ENCODE peak calls at places on chromosomes 6 and 20, in eight cellular contexts. J is H9, A is thyroid gland, O is HepG2, R is heart left ventricle, X is pancreas, B is ascending aorta, I is heart right ventricle. Y is an unnamed sample.
A peak's percentile ranks its signal among the peaks of the same experiment; 100 is the strongest.

GRCh38 chr6:33075568-33076405 is at the start of gene HLA-DPB1:
- DNase-seq in J (no peak), A (no peak), O (peak; percentile 20), R (peak; percentile 37), X (no peak), B (no peak), I (peak; percentile 50), Y (no peak)

GRCh38 chr6:132365319-132365907 is 35.9 kb downstream of the MOXD1 start:
- DNase-seq in J (peak; percentile 26), A (no peak), O (no peak), R (no peak), X (no peak), B (no peak), I (no peak), Y (no peak)

GRCh38 chr6:53312355-53312754 is 36.4 kb downstream of the ELOVL5 start:
- DNase-seq in J (no peak), A (no peak), O (no peak), R (no peak), X (no peak), B (no peak), I (no peak), Y (no peak)

GRCh38 chr6:148524976-148525375 is 182.3 kb downstream of the SASH1 start:
- DNase-seq in J (no peak), A (no peak), O (no peak), R (no peak), X (no peak), B (no peak), I (no peak), Y (no peak)

GRCh38 chr6:141264101-141264500 is 868.6 kb upstream of the GJE1 start:
- DNase-seq in J (no peak), A (no peak), O (no peak), R (no peak), X (no peak), B (no peak), I (no peak), Y (no peak)

GRCh38 chr6:168828035-168828434 is 387.1 kb downstream of the SMOC2 start:
- DNase-seq in J (no peak), A (no peak), O (no peak), R (no peak), X (no peak), B (no peak), I (no peak), Y (no peak)

GRCh38 chr20:18727032-18727508 is 86.5 kb upstream of the SCP2D1 start:
- DNase-seq in J (no peak), A (peak; percentile 66), O (no peak), R (no peak), X (peak; percentile 7), B (no peak), I (no peak), Y (no peak)

GRCh38 chr6:154154389-154154967 is 115.4 kb downstream of the OPRM1 start:
- DNase-seq in J (no peak), A (peak; percentile 75), O (peak; percentile 62), R (peak; percentile 44), X (peak; percentile 11), B (no peak), I (peak; percentile 51), Y (no peak)

GRCh38 chr6:43575105-43575771 is 600 bp downstream of the XPO5 start:
- DNase-seq in J (peak; percentile 48), A (peak; percentile 27), O (peak; percentile 40), R (no peak), X (peak; percentile 16), B (no peak), I (no peak), Y (no peak)

GRCh38 chr6:85544776-85545175 is 48.9 kb downstream of the SNX14 start:
- DNase-seq in J (no peak), A (no peak), O (no peak), R (no peak), X (no peak), B (no peak), I (no peak), Y (no peak)

GRCh38 chr6:133248241-133249001 is 7.3 kb downstream of the EYA4 start:
- DNase-seq in J (no peak), A (no peak), O (no peak), R (no peak), X (no peak), B (no peak), I (no peak), Y (no peak)

GRCh38 chr6:128532827-128533226 is 12.4 kb upstream of the PTPRK start:
- DNase-seq in J (no peak), A (no peak), O (no peak), R (no peak), X (no peak), B (no peak), I (no peak), Y (no peak)

GRCh38 chr20:50130995-50131394 is 18.0 kb upstream of the UBE2V1 start:
- DNase-seq in J (no peak), A (no peak), O (no peak), R (peak; percentile 61), X (no peak), B (no peak), I (peak; percentile 59), Y (no peak)

GRCh38 chr6:162364488-162364887 is 363.1 kb downstream of the PRKN start:
- DNase-seq in J (no peak), A (no peak), O (no peak), R (no peak), X (no peak), B (no peak), I (no peak), Y (no peak)

GRCh38 chr6:120779441-120779840 is 554.8 kb downstream of the TBC1D32 start:
- DNase-seq in J (no peak), A (no peak), O (no peak), R (no peak), X (no peak), B (no peak), I (no peak), Y (no peak)

GRCh38 chr20:49186535-49187329 is 1.4 kb downstream of the STAU1 start:
- DNase-seq in J (no peak), A (peak; percentile 71), O (peak; percentile 62), R (peak; percentile 32), X (peak; percentile 51), B (no peak), I (peak; percentile 44), Y (peak; percentile 61)

GRCh38 chr6:44006123-44006871 is 121.0 kb downstream of the MRPL14 start:
- DNase-seq in J (no peak), A (no peak), O (no peak), R (no peak), X (no peak), B (no peak), I (no peak), Y (no peak)

GRCh38 chr20:2624190-2624589 is 28.2 kb upstream of the NOP56 start:
- DNase-seq in J (no peak), A (no peak), O (no peak), R (no peak), X (no peak), B (no peak), I (no peak), Y (peak; percentile 23)

GRCh38 chr6:26420607-26421235 is 18.6 kb downstream of the BTN3A1 start:
- DNase-seq in J (peak; percentile 46), A (peak; percentile 16), O (peak; percentile 61), R (peak; percentile 18), X (no peak), B (no peak), I (peak; percentile 25), Y (no peak)

GRCh38 chr6:23980965-23981364 is 145.1 kb upstream of the NRSN1 start:
- DNase-seq in J (no peak), A (no peak), O (no peak), R (no peak), X (no peak), B (no peak), I (no peak), Y (no peak)

DNA sequence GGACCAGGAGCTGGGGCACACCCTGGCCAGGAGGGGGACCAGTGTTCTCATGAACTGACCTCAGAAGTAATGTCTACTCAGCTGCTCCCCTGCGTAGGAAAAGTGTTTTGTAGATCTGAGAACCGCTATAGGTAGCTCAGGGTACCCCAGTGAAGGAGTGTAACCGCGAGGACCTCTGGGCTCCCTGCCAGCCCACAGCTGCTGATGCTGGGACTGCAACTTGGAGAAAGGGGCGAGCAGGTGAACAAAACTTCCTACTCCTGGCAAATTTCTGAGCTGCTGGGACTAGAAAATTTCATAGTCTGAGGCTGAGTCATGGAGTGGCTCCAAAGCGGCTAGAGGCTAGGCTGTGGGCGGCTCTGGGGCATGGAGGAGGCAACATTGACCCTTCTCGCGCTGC is 51.9 kb downstream of the PYGB start:
- DNase-seq in J (no peak), A (no peak), O (no peak), R (no peak), X (no peak), B (no peak), I (no peak), Y (no peak)
- TF ChIP-seq CTCF in J (no peak), A (no peak), O (no peak), R (no peak), X (no peak), B (no peak), I (no peak), Y (no peak)

GRCh38 chr20:32527447-32528055 is 57.6 kb downstream of the NOL4L start:
- DNase-seq in J (no peak), A (peak; percentile 41), O (no peak), R (no peak), X (no peak), B (no peak), I (no peak), Y (no peak)
- H3K4me1 ChIP-seq in J (no peaks in the 10 kb centered on the region), A (no peaks in the 10 kb centered on the region), O (peaks cover 78% of the 10 kb centered on the region), R (peaks cover 39% of the 10 kb centered on the region), X (peaks cover 18% of the 10 kb centered on the region), B (no peaks in the 10 kb centered on the region), I (peaks cover 48% of the 10 kb centered on the region), Y (no peaks in the 10 kb centered on the region)

DNA sequence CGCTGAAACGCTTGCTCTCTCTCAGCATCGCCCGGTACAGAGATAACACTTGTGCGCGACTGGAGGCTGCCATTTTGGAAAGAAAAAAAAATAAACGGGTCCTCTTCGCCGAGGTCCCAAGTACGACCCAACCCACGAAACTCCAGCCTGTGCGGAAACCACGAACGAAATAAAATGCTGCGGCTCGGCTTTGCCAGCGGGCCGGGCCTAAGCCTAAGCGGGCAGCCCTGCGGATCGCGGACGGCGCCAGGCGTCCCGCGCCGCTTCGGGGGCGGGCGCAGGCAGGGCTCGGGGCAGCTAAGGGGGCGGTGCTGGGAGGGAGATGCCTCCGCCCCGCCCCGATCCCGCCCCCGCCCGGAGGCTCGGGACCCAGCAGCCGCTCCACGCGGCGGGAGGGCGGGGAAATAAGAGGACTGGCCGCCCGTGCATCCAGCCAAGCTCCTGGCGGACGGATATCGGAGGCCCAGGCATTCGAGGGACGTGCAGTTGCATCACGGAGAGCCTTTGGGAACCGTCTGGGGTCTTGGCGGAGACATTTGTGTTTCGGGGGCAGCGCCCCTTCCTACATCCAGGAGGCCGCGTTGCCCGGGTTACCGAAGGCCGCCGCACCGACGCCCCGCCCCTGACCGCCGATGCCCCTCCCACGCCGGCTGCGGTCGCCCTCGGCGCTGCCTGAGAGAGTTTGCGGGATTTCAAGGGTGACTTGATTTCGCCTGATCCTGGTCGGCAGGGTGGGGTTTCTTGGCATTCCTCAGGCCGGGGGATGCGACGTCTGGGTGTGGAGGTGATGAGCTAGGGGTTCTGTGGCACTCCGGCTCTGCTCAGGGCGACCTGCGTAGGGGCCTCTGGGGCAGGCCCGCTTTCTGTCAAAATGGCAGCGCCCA is at the start of the genes FARS2 and LYRM4:
- DNase-seq in J (peak; percentile 93), A (peak; percentile 92), O (peak; percentile 79), R (peak; percentile 91), X (peak; percentile 85), B (peak; percentile 49), I (peak; percentile 89), Y (peak; percentile 92)
- TF ChIP-seq CTCF in J (peak; percentile 46), A (no peak), O (peak; percentile 39), R (no peak), X (no peak), B (no peak), I (peak; percentile 34), Y (no peak)

GRCh38 chr6:166420351-166420750 is 37.6 kb upstream of the MPC1 start:
- DNase-seq in J (no peak), A (no peak), O (peak; percentile 86), R (no peak), X (no peak), B (no peak), I (no peak), Y (peak; percentile 7)
- H3K4me1 ChIP-seq in J (no peaks in the 10 kb centered on the region), A (no peaks in the 10 kb centered on the region), O (peaks cover 21% of the 10 kb centered on the region), R (no peaks in the 10 kb centered on the region), X (no peaks in the 10 kb centered on the region), B (no peaks in the 10 kb centered on the region), I (no peaks in the 10 kb centered on the region), Y (no peaks in the 10 kb centered on the region)

Y was measured in psoas muscle.